ENCODE peak calls at places on chromosomes 11 and 22, in six cellular contexts. One of them, this sample, is unnamed.

GRCh38 chr11:58276151-58276550 is 8.1 kb upstream of the OR10W1 start:
- DNase-seq in small intestine: no peak
- DNase-seq in NAMALWA: no peak
- DNase-seq in KG1: no peak
- DNase-seq in sciatic nerve: no peak
- DNase-seq in NCI-H774: no peak
- DNase-seq in this sample: no peak

GRCh38 chr22:41834005-41834975 is 1.4 kb downstream of the SREBF2 start:
- DNase-seq in KG1: no peak
- DNase-seq in NAMALWA: peak; percentile 56
- DNase-seq in NCI-H774: no peak
- DNase-seq in small intestine: no peak
- DNase-seq in sciatic nerve: no peak
- DNase-seq in this sample: peak; percentile 62

GRCh38 chr11:294795-295194 is 4.5 kb downstream of the IFITM5 start:
- DNase-seq in sciatic nerve: peak; percentile 58
- DNase-seq in NAMALWA: no peak
- DNase-seq in KG1: no peak
- DNase-seq in NCI-H774: no peak
- DNase-seq in small intestine: no peak
- DNase-seq in this sample: no peak

GRCh38 chr11:94845622-94846021 is 77.5 kb downstream of the AMOTL1 start:
- DNase-seq in sciatic nerve: no peak
- DNase-seq in NCI-H774: peak; percentile 46
- DNase-seq in small intestine: no peak
- DNase-seq in KG1: no peak
- DNase-seq in NAMALWA: no peak
- DNase-seq in this sample: no peak

GRCh38 chr22:32375678-32376450 is 18.2 kb downstream of the RFPL3 start:
- DNase-seq in small intestine: no peak
- DNase-seq in KG1: no peak
- DNase-seq in NAMALWA: no peak
- DNase-seq in sciatic nerve: no peak
- DNase-seq in NCI-H774: no peak
- DNase-seq in this sample: no peak

GRCh38 chr11:62122076-62122475 is 1.7 kb upstream of the INCENP start:
- DNase-seq in small intestine: no peak
- DNase-seq in KG1: peak; percentile 6
- DNase-seq in NCI-H774: no peak
- DNase-seq in NAMALWA: peak; percentile 51
- DNase-seq in sciatic nerve: no peak
- DNase-seq in this sample: peak; percentile 37

GRCh38 chr11:1979607-1980006 is 18.0 kb downstream of the H19 start:
- DNase-seq in small intestine: no peak
- DNase-seq in KG1: no peak
- DNase-seq in NCI-H774: no peak
- DNase-seq in sciatic nerve: no peak
- DNase-seq in NAMALWA: no peak
- DNase-seq in this sample: no peak

GRCh38 chr22:44443641-44444235 is 54.3 kb downstream of the RTL6 start:
- DNase-seq in KG1: no peak
- DNase-seq in sciatic nerve: peak; percentile 39
- DNase-seq in small intestine: no peak
- DNase-seq in NAMALWA: no peak
- DNase-seq in NCI-H774: no peak
- DNase-seq in this sample: no peak

GRCh38 chr11:1075341-1075911 is 752 bp downstream of the MUC2 start:
- DNase-seq in NAMALWA: no peak
- DNase-seq in KG1: no peak
- DNase-seq in small intestine: no peak
- DNase-seq in sciatic nerve: peak; percentile 58
- DNase-seq in NCI-H774: no peak
- DNase-seq in this sample: no peak

GRCh38 chr11:1310772-1311468 is 1.5 kb upstream of the TOLLIP start:
- DNase-seq in NCI-H774: no peak
- DNase-seq in sciatic nerve: no peak
- DNase-seq in NAMALWA: peak; percentile 83
- DNase-seq in small intestine: no peak
- DNase-seq in KG1: peak; percentile 19
- DNase-seq in this sample: no peak

GRCh38 chr11:1830119-1830499 is 4.7 kb upstream of the SYT8 start:
- DNase-seq in NAMALWA: peak; percentile 5
- DNase-seq in NCI-H774: no peak
- DNase-seq in KG1: no peak
- DNase-seq in small intestine: peak; percentile 46
- DNase-seq in sciatic nerve: no peak
- DNase-seq in this sample: no peak

GRCh38 chr11:47143322-47143721 is 33.4 kb downstream of the ARFGAP2 start:
- DNase-seq in KG1: no peak
- DNase-seq in small intestine: no peak
- DNase-seq in sciatic nerve: no peak
- DNase-seq in NCI-H774: peak; percentile 23
- DNase-seq in NAMALWA: no peak
- DNase-seq in this sample: no peak

GRCh38 chr11:102680945-102681344 is 24.6 kb downstream of the MMP27 start:
- DNase-seq in NAMALWA: no peak
- DNase-seq in small intestine: no peak
- DNase-seq in KG1: no peak
- DNase-seq in sciatic nerve: no peak
- DNase-seq in NCI-H774: no peak
- DNase-seq in this sample: no peak

GRCh38 chr11:75371930-75372876 is 20.7 kb upstream of the ARRB1 start:
- DNase-seq in sciatic nerve: no peak
- DNase-seq in NCI-H774: peak; percentile 59
- DNase-seq in KG1: no peak
- DNase-seq in small intestine: peak; percentile 94
- DNase-seq in NAMALWA: no peak
- DNase-seq in this sample: peak; percentile 69

GRCh38 chr11:128835741-128836410 is 31.2 kb downstream of the KCNJ1 start:
- DNase-seq in sciatic nerve: no peak
- DNase-seq in NCI-H774: no peak
- DNase-seq in KG1: no peak
- DNase-seq in small intestine: no peak
- DNase-seq in NAMALWA: peak; percentile 37
- DNase-seq in this sample: peak; percentile 12

GRCh38 chr11:126546191-126546590 is 190.7 kb downstream of the ST3GAL4 start:
- DNase-seq in sciatic nerve: no peak
- DNase-seq in small intestine: no peak
- DNase-seq in NCI-H774: no peak
- DNase-seq in NAMALWA: no peak
- DNase-seq in KG1: no peak
- DNase-seq in this sample: no peak

GRCh38 chr11:76323804-76324203 is 57.1 kb downstream of the THAP12 start:
- DNase-seq in NAMALWA: no peak
- DNase-seq in KG1: no peak
- DNase-seq in sciatic nerve: no peak
- DNase-seq in NCI-H774: no peak
- DNase-seq in small intestine: no peak
- DNase-seq in this sample: no peak

GRCh38 chr11:13999704-14000103 is 37.2 kb downstream of the SPON1 start:
- DNase-seq in NAMALWA: no peak
- DNase-seq in NCI-H774: no peak
- DNase-seq in small intestine: no peak
- DNase-seq in sciatic nerve: no peak
- DNase-seq in KG1: no peak
- DNase-seq in this sample: no peak

GRCh38 chr22:35601743-35602633 is 15.1 kb downstream of the MB start:
- DNase-seq in KG1: peak; percentile 17
- DNase-seq in NCI-H774: no peak
- DNase-seq in small intestine: no peak
- DNase-seq in NAMALWA: no peak
- DNase-seq in sciatic nerve: no peak
- DNase-seq in this sample: peak; percentile 40

GRCh38 chr22:40716116-40716515 is 36.8 kb downstream of the MCHR1 start:
- DNase-seq in sciatic nerve: no peak
- DNase-seq in KG1: no peak
- DNase-seq in NAMALWA: no peak
- DNase-seq in NCI-H774: no peak
- DNase-seq in small intestine: no peak
- DNase-seq in this sample: no peak

GRCh38 chr11:43789700-43790443 is 90.8 kb upstream of the ALKBH3 start:
- DNase-seq in small intestine: no peak
- DNase-seq in sciatic nerve: no peak
- DNase-seq in NAMALWA: no peak
- DNase-seq in KG1: no peak
- DNase-seq in NCI-H774: no peak
- DNase-seq in this sample: no peak

GRCh38 chr22:50282361-50283144 is 12.4 kb upstream of the MAPK11 start:
- DNase-seq in NCI-H774: no peak
- DNase-seq in NAMALWA: no peak
- DNase-seq in sciatic nerve: no peak
- DNase-seq in KG1: no peak
- DNase-seq in small intestine: peak; percentile 84
- DNase-seq in this sample: no peak

GRCh38 chr11:79241842-79242241 is 199.0 kb downstream of the TENM4 start:
- DNase-seq in KG1: no peak
- DNase-seq in NCI-H774: no peak
- DNase-seq in NAMALWA: no peak
- DNase-seq in sciatic nerve: no peak
- DNase-seq in small intestine: no peak
- DNase-seq in this sample: no peak

GRCh38 chr11:66259976-66260375 is 8.5 kb upstream of the RAB1B start:
- DNase-seq in NCI-H774: no peak
- DNase-seq in NAMALWA: no peak
- DNase-seq in sciatic nerve: no peak
- DNase-seq in KG1: no peak
- DNase-seq in small intestine: no peak
- DNase-seq in this sample: no peak

GRCh38 chr11:9144828-9145227 is 53.4 kb upstream of the SCUBE2 start:
- DNase-seq in sciatic nerve: no peak
- DNase-seq in small intestine: no peak
- DNase-seq in KG1: no peak
- DNase-seq in NAMALWA: no peak
- DNase-seq in NCI-H774: no peak
- DNase-seq in this sample: no peak

GRCh38 chr22:38062782-38063181 is 5.6 kb downstream of the PICK1 start:
- DNase-seq in NAMALWA: no peak
- DNase-seq in small intestine: no peak
- DNase-seq in sciatic nerve: no peak
- DNase-seq in KG1: no peak
- DNase-seq in NCI-H774: no peak
- DNase-seq in this sample: no peak

GRCh38 chr11:93700830-93701229 is 39.3 kb downstream of the CEP295 start:
- DNase-seq in small intestine: no peak
- DNase-seq in NAMALWA: no peak
- DNase-seq in sciatic nerve: no peak
- DNase-seq in NCI-H774: no peak
- DNase-seq in KG1: no peak
- DNase-seq in this sample: no peak

GRCh38 chr11:114180301-114181055 is 115.7 kb upstream of the NNMT start:
- DNase-seq in sciatic nerve: no peak
- DNase-seq in NCI-H774: peak; percentile 36
- DNase-seq in NAMALWA: peak; percentile 44
- DNase-seq in KG1: no peak
- DNase-seq in small intestine: peak; percentile 80
- DNase-seq in this sample: peak; percentile 37

GRCh38 chr11:26753738-26754504 is 32.1 kb upstream of the SLC5A12 start:
- DNase-seq in KG1: peak; percentile 2
- DNase-seq in sciatic nerve: peak; percentile 68
- DNase-seq in NAMALWA: peak; percentile 56
- DNase-seq in small intestine: peak; percentile 67
- DNase-seq in NCI-H774: peak; percentile 27
- DNase-seq in this sample: peak; percentile 70

GRCh38 chr22:24984122-24984521 is 31.6 kb downstream of the KIAA1671 start:
- DNase-seq in KG1: no peak
- DNase-seq in sciatic nerve: no peak
- DNase-seq in small intestine: no peak
- DNase-seq in NCI-H774: no peak
- DNase-seq in NAMALWA: no peak
- DNase-seq in this sample: no peak

GRCh38 chr11:14322510-14322909 is 36.5 kb downstream of the RRAS2 start:
- DNase-seq in KG1: no peak
- DNase-seq in NCI-H774: no peak
- DNase-seq in NAMALWA: no peak
- DNase-seq in sciatic nerve: no peak
- DNase-seq in small intestine: no peak
- DNase-seq in this sample: no peak

GRCh38 chr11:63845305-63845704 is 6.4 kb downstream of the MARK2 start:
- DNase-seq in NAMALWA: no peak
- DNase-seq in small intestine: no peak
- DNase-seq in sciatic nerve: no peak
- DNase-seq in NCI-H774: no peak
- DNase-seq in KG1: no peak
- DNase-seq in this sample: no peak

This sample was measured in OCI-M1.